ENCODE peak calls at places on chromosomes 11 and 22, in seven cellular contexts. Y is AG10803; L is Panc1; H is lower leg skin; F is CD8-positive, alpha-beta memory T cell; O is foreskin fibroblast; P is IMR-90. Z is an unnamed sample.
A peak's percentile ranks its signal among the peaks of the same experiment; 100 is the strongest.

GRCh38 chr11:33909552-33909951 is 17.7 kb upstream of the LMO2 start:
- DNase-seq in Y (no peak), L (no peak), H (no peak), F (no peak), O (no peak), P (no peak), Z (no peak)

GRCh38 chr11:61541568-61541967 is 33.0 kb downstream of the LRRC10B start:
- DNase-seq in Y (peak; percentile 38), L (no peak), H (no peak), F (no peak), O (peak; percentile 71), P (peak; percentile 52), Z (no peak)

GRCh38 chr11:67375320-67376021 is 2.1 kb upstream of the CLCF1 start:
- DNase-seq in Y (no peak), L (no peak), H (no peak), F (no peak), O (no peak), P (no peak), Z (no peak)

GRCh38 chr11:70552441-70553150 is 154.3 kb downstream of the CTTN start:
- DNase-seq in Y (no peak), L (no peak), H (no peak), F (peak; percentile 35), O (no peak), P (no peak), Z (no peak)

GRCh38 chr11:63779044-63779443 is 10.5 kb upstream of the ZFTA start:
- DNase-seq in Y (no peak), L (no peak), H (no peak), F (no peak), O (no peak), P (no peak), Z (no peak)

GRCh38 chr11:83070878-83071640 is 638 bp downstream of the RAB30 start:
- DNase-seq in Y (peak; percentile 29), L (no peak), H (peak; percentile 59), F (peak; percentile 56), O (no peak), P (peak; percentile 26), Z (no peak)

GRCh38 chr11:83493918-83494317 is 207.8 kb upstream of the CCDC90B start:
- DNase-seq in Y (no peak), L (no peak), H (no peak), F (no peak), O (no peak), P (no peak), Z (no peak)

GRCh38 chr11:95266751-95267374 is 35.9 kb upstream of the SESN3 start:
- DNase-seq in Y (peak; percentile 46), L (no peak), H (peak; percentile 64), F (no peak), O (peak; percentile 9), P (no peak), Z (no peak)

GRCh38 chr11:8813658-8814057 is 97.3 kb upstream of the AKIP1 start:
- DNase-seq in Y (peak; percentile 89), L (peak; percentile 79), H (peak; percentile 50), F (peak; percentile 52), O (peak; percentile 82), P (peak; percentile 89), Z (no peak)

GRCh38 chr11:70074701-70075100 is 3.4 kb upstream of the ANO1 start:
- DNase-seq in Y (no peak), L (no peak), H (no peak), F (no peak), O (no peak), P (no peak), Z (no peak)

GRCh38 chr11:68661697-68662603 is 22.4 kb upstream of the GAL start:
- DNase-seq in Y (no peak), L (no peak), H (no peak), F (peak; percentile 35), O (no peak), P (peak; percentile 25), Z (no peak)

GRCh38 chr11:64128255-64129006 is 37.5 kb downstream of the MACROD1 start:
- DNase-seq in Y (no peak), L (no peak), H (no peak), F (no peak), O (no peak), P (no peak), Z (no peak)

GRCh38 chr11:131195801-131196517 is 174.5 kb upstream of the NTM start:
- DNase-seq in Y (peak; percentile 26), L (no peak), H (peak; percentile 22), F (no peak), O (no peak), P (peak; percentile 25), Z (peak; percentile 6)

GRCh38 chr22:27573992-27574391 is 227.6 kb downstream of the MN1 start:
- DNase-seq in Y (no peak), L (no peak), H (no peak), F (no peak), O (no peak), P (peak; percentile 10), Z (no peak)

GRCh38 chr11:125192194-125192593 is 27.6 kb downstream of the PKNOX2 start:
- DNase-seq in Y (no peak), L (no peak), H (no peak), F (no peak), O (no peak), P (no peak), Z (no peak)

GRCh38 chr22:37659066-37659896 is 758 bp downstream of the PDXP start:
- DNase-seq in Y (no peak), L (no peak), H (no peak), F (no peak), O (no peak), P (no peak), Z (no peak)

GRCh38 chr11:34028407-34028804 is 23.1 kb upstream of the CAPRIN1 start:
- DNase-seq in Y (peak; percentile 72), L (no peak), H (no peak), F (no peak), O (peak; percentile 36), P (peak; percentile 8), Z (no peak)

GRCh38 chr11:46565248-46565835 is 28.5 kb downstream of the AMBRA1 start:
- DNase-seq in Y (no peak), L (no peak), H (no peak), F (no peak), O (no peak), P (no peak), Z (no peak)

GRCh38 chr22:17999851-18000250 is 24.5 kb downstream of the MICAL3 start:
- DNase-seq in Y (no peak), L (no peak), H (no peak), F (no peak), O (no peak), P (no peak), Z (no peak)

GRCh38 chr22:43126506-43127165 is 16.1 kb downstream of the BIK start:
- DNase-seq in Y (peak; percentile 71), L (no peak), H (no peak), F (no peak), O (peak; percentile 60), P (peak; percentile 85), Z (peak; percentile 52)

GRCh38 chr11:10806206-10806605 is 2.5 kb downstream of the EIF4G2 start:
- DNase-seq in Y (no peak), L (no peak), H (no peak), F (no peak), O (no peak), P (no peak), Z (no peak)
- H3K4me3 ChIP-seq in Y (peak overlapping the region; percentile 86), L (peak overlapping the region; percentile 83), H (no peak overlapping the region), F (peak overlapping the region; percentile 18), O (peak overlapping the region; percentile 96), P (no peak overlapping the region), Z (no peak overlapping the region)

DNA sequence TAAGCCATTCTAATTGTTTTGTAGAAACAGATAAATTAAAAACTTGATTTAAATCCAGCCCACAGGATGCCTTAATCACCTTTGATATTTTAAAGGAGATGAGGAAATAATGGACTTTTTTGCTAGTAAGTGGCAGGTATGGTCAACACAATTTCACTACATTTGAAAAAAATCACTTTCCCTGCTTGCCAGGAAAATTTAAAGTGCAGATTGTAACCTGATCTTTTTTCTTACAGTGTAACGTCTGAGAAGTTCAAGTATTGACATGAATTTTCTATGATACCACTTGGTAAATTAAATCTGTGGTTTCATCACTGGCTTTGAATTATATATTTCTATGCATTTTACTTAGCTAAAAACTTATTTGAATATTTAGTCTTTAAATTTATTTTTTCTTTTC is 65.3 kb downstream of the ARHGEF12 start:
- DNase-seq in Y (no peak), L (no peak), H (no peak), F (no peak), O (no peak), P (no peak), Z (no peak)
- H3K4me3 ChIP-seq in Y (no peak overlapping the region), L (peak overlapping the region; percentile 45), H (no peak overlapping the region), F (no peak overlapping the region), O (no peak overlapping the region), P (no peak overlapping the region), Z (peak overlapping the region; percentile 53)

GRCh38 chr11:22539851-22540376 is 85.7 kb downstream of the FANCF start:
- DNase-seq in Y (peak; percentile 41), L (no peak), H (no peak), F (no peak), O (no peak), P (peak; percentile 28), Z (no peak)
- H3K4me3 ChIP-seq in Y (no peak overlapping the region), L (no peak overlapping the region), H (no peak overlapping the region), F (no peak overlapping the region), O (no peak overlapping the region), P (no peak overlapping the region), Z (no peak overlapping the region)

GRCh38 chr22:47486569-47487312 is 724.3 kb downstream of the TBC1D22A start:
- DNase-seq in Y (no peak), L (no peak), H (no peak), F (no peak), O (no peak), P (no peak), Z (no peak)
- H3K4me3 ChIP-seq in Y (no peak overlapping the region), L (no peak overlapping the region), H (no peak overlapping the region), F (no peak overlapping the region), O (no peak overlapping the region), P (no peak overlapping the region), Z (no peak overlapping the region)

DNA sequence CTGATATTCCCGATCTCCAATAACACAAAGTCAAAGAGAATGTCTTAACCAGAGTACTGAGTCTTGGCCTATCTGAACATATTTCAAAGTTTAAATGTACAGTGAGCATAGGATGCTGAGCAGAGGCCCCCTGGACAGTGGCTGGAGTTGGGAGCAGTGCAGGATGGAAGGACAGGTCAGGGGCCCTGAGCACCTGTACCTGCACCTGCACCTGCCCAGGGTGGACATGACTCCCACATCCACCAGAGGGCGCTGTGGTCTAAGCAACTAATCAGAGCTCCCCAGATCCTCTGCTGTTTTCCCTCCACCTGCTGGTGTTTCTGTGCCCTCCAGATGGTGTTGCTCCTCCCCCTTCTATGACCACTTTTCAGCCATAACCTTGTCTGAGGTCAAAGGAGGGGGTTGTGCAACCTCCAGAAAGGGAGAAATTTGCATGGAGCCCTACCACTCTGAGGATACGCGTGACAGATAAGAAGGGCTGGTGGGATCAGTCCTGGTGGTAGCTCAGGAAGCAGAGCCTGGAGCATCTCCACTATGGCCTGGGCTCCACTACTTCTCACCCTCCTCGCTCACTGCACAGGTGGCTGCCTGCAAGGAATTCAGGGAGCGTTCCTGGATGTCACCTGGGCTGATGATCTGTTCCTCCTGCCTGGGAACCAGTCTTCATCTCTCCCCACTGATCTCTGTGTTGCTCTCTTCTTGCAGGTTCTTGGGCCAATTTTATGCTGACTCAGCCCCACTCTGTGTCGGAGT is 49.1 kb upstream of the VPREB1 start:
- DNase-seq in Y (peak; percentile 31), L (peak; percentile 59), H (peak; percentile 25), F (peak; percentile 83), O (peak; percentile 17), P (peak; percentile 37), Z (peak; percentile 31)
- H3K4me3 ChIP-seq in Y (no peak overlapping the region), L (no peak overlapping the region), H (no peak overlapping the region), F (no peak overlapping the region), O (no peak overlapping the region), P (no peak overlapping the region), Z (no peak overlapping the region)

Z was measured in epithelial cell of proximal tubule.